ENCODE peak calls at places on chromosomes 4 and X, in eight cellular contexts. M, T, G, K, B, Q, Z and A are unnamed samples. For H3K27me3 and H3K4me1, the result is how much of the 10 kb centered on the place peaks cover.

GRCh38 chr4:137664055-137664405 is 131.7 kb upstream of the PCDH18 start:
- DNase-seq in G (no peak), K (peak), Q (no peak), Z (no peak), T (peak), B (peak), M (no peak), A (peak)

GRCh38 chr4:120874792-120875774 is 47.4 kb downstream of the PRDM5 start:
- DNase-seq in B (peak), Z (no peak), M (no peak), K (peak), T (no peak), Q (peak), G (no peak), A (no peak)

GRCh38 chrX:115183980-115184379 is 5.2 kb upstream of the RBMXL3 start:
- DNase-seq in K (peak), G (no peak), T (peak), B (no peak), Z (no peak), Q (no peak), M (no peak), A (no peak)

GRCh38 chr4:101780284-101780683 is 10.2 kb upstream of the BANK1 start:
- DNase-seq in M (no peak), Z (no peak), G (no peak), T (no peak), Q (no peak), B (no peak), K (no peak), A (no peak)

GRCh38 chrX:121851033-121851432 is 803.6 kb downstream of the GLUD2 start:
- DNase-seq in B (no peak), Z (no peak), Q (no peak), M (no peak), G (no peak), T (peak), K (peak), A (no peak)

GRCh38 chr4:170047774-170048354 is 21.7 kb upstream of the MFAP3L start:
- DNase-seq in K (peak), B (peak), Q (peak), T (peak), G (peak), M (peak), Z (peak), A (peak)

GRCh38 chr4:112888617-112889016 is 160.8 kb upstream of the ANK2 start:
- DNase-seq in B (no peak), M (no peak), Z (no peak), Q (no peak), K (no peak), G (no peak), T (no peak), A (no peak)

GRCh38 chr4:155809835-155810234 is 51.0 kb downstream of the GUCY1B1 start:
- DNase-seq in B (peak), Q (peak), G (peak), Z (peak), K (peak), T (peak), M (peak), A (peak)

GRCh38 chr4:77600521-77601451 is 4.8 kb upstream of the CXCL13 start:
- DNase-seq in Z (peak), Q (peak), B (peak), T (peak), G (peak), M (peak), K (peak), A (peak)

GRCh38 chrX:21412029-21412428 is 37.8 kb downstream of the CNKSR2 start:
- DNase-seq in G (no peak), B (no peak), M (no peak), Z (no peak), T (peak), K (peak), Q (no peak), A (no peak)

GRCh38 chr4:127781303-127782024 is 658 bp upstream of the HSPA4L start:
- DNase-seq in Z (no peak), K (peak), Q (no peak), M (peak), G (no peak), B (peak), T (peak), A (peak)

GRCh38 chrX:80747832-80748231 is 61.8 kb downstream of the BRWD3 start:
- DNase-seq in B (no peak), Z (no peak), G (no peak), K (peak), T (no peak), M (no peak), Q (no peak), A (no peak)

GRCh38 chrX:22800360-22800759 is 199.4 kb upstream of the DDX53 start:
- DNase-seq in M (no peak), Q (no peak), B (peak), T (peak), G (no peak), K (peak), Z (no peak), A (peak)

GRCh38 chr4:168795346-168795745 is 214.7 kb downstream of the CBR4 start:
- DNase-seq in K (no peak), M (no peak), Q (no peak), G (no peak), Z (no peak), B (no peak), T (no peak), A (no peak)

GRCh38 chr4:48483006-48483776 is at the start of gene SLC10A4:
- DNase-seq in Z (no peak), B (peak), K (peak), T (no peak), Q (peak), G (no peak), M (peak), A (peak)

GRCh38 chr4:119100640-119101039 is 35.0 kb upstream of the MYOZ2 start:
- DNase-seq in B (no peak), Q (no peak), Z (no peak), G (no peak), M (no peak), T (no peak), K (no peak), A (no peak)

GRCh38 chrX:73683236-73683859 is 120.4 kb downstream of the CHIC1 start:
- DNase-seq in G (no peak), M (no peak), Z (no peak), Q (no peak), K (peak), B (no peak), T (peak), A (no peak)

GRCh38 chr4:52912608-52913007 is 50.5 kb downstream of the RASL11B start:
- DNase-seq in K (peak), G (no peak), M (no peak), Z (no peak), Q (no peak), T (no peak), B (no peak), A (no peak)

GRCh38 chrX:69128573-69128972 is 36.7 kb downstream of the PJA1 start:
- DNase-seq in M (peak), B (peak), Q (peak), Z (no peak), G (no peak), K (peak), T (no peak), A (no peak)

GRCh38 chr4:53127365-53127764 is 238.5 kb downstream of the SCFD2 start:
- DNase-seq in K (no peak), B (no peak), Z (no peak), M (no peak), T (no peak), G (no peak), Q (no peak), A (no peak)

GRCh38 chrX:45775462-45775861 is 574.8 kb upstream of the DIPK2B start:
- DNase-seq in Z (no peak), T (peak), G (no peak), Q (no peak), M (no peak), K (peak), B (peak), A (no peak)

GRCh38 chrX:15474058-15474457 is 19.1 kb downstream of the PIR start:
- DNase-seq in G (no peak), T (no peak), B (no peak), K (no peak), Q (no peak), Z (no peak), M (no peak), A (no peak)

GRCh38 chr4:93814722-93815121 is 13.8 kb upstream of the ATOH1 start:
- DNase-seq in Z (peak), B (peak), Q (no peak), M (no peak), K (no peak), T (no peak), G (no peak), A (no peak)

GRCh38 chr4:53614616-53615015 is 23.3 kb upstream of the LNX1 start:
- DNase-seq in Q (peak), B (peak), T (peak), G (no peak), Z (no peak), K (peak), M (no peak), A (peak)

GRCh38 chr4:9384126-9384525 is 21.2 kb downstream of the USP17L30 start:
- DNase-seq in G (no peak), T (no peak), B (no peak), M (no peak), Q (no peak), Z (no peak), K (no peak), A (no peak)

GRCh38 chrX:116281106-116281505 is 110.6 kb downstream of the AGTR2 start:
- DNase-seq in G (no peak), K (no peak), B (peak), T (peak), Q (no peak), M (no peak), Z (no peak), A (no peak)

GRCh38 chr4:119559044-119559647 is 69.5 kb downstream of the PDE5A start:
- DNase-seq in Z (peak), Q (peak), G (peak), M (peak), B (peak), K (peak), T (peak), A (peak)

GRCh38 chr4:13537832-13538177 is 6.5 kb downstream of the NKX3-2 start:
- DNase-seq in G (no peak), Z (no peak), K (no peak), B (peak), Q (no peak), T (no peak), M (peak), A (no peak)

GRCh38 chr4:3371581-3372001 is 70.2 kb upstream of the HGFAC start:
- DNase-seq in K (no peak), T (no peak), B (peak), G (no peak), M (peak), Z (no peak), Q (peak), A (peak)

GRCh38 chrX:67555578-67556203 is 11.9 kb downstream of the AR start:
- DNase-seq in Z (peak), K (peak), M (peak), B (peak), G (no peak), T (peak), Q (peak), A (peak)

GRCh38 chr4:147560632-147561031 is 56.6 kb upstream of the TMEM184C start:
- DNase-seq in T (peak), Z (no peak), Q (no peak), M (no peak), G (no peak), K (peak), B (no peak), A (no peak)

GRCh38 chr4:132384709-132385108 is 764.4 kb upstream of the PCDH10 start:
- DNase-seq in T (peak), B (no peak), Z (no peak), Q (no peak), M (no peak), K (no peak), G (no peak), A (peak)

GRCh38 chr4:15469402-15470148 is at the start of gene CC2D2A:
- DNase-seq in B (peak), Q (peak), Z (no peak), K (peak), M (peak), T (peak), G (no peak), A (peak)

GRCh38 chr4:63700569-63700968 is 708.7 kb downstream of the TECRL start:
- DNase-seq in T (no peak), G (no peak), Q (no peak), Z (no peak), K (no peak), M (no peak), B (peak), A (no peak)

GRCh38 chr4:33751050-33751449 is 2493.3 kb downstream of the ARAP2 start:
- DNase-seq in G (no peak), B (no peak), Z (no peak), T (no peak), K (no peak), M (no peak), Q (no peak), A (no peak)

GRCh38 chr4:54230479-54231418 is 1.7 kb downstream of the PDGFRA start:
- DNase-seq in Z (no peak), K (peak), B (peak), Q (peak), M (peak), T (no peak), G (no peak), A (peak)

GRCh38 chr4:124713213-124713592 is 671 bp upstream of the ANKRD50 start:
- DNase-seq in Q (no peak), Z (peak), B (no peak), M (peak), K (peak), G (peak), T (peak), A (peak)

GRCh38 chr4:99946346-99947189 is at the start of gene DNAJB14:
- DNase-seq in Q (peak), B (peak), G (peak), M (peak), Z (peak), K (peak), T (peak), A (peak)
- H3K27me3 ChIP-seq in Q (under half), B (under half), G (under half), M (under half), Z (under half), K (under half), T (under half), A (under half)

GRCh38 chr4:139300431-139301142 is 718 bp upstream of the NAA15 start:
- DNase-seq in K (peak), B (peak), T (peak), M (peak), G (no peak), Q (peak), Z (no peak), A (peak)
- H3K4me1 ChIP-seq in K (under half), B (under half), T (under half), M (under half), G (under half), Q (under half), Z (under half), A (under half)

GRCh38 chr4:153238146-153238919 is 34.1 kb downstream of the TRIM2 start:
- DNase-seq in K (no peak), T (no peak), Q (no peak), M (no peak), Z (no peak), B (no peak), G (no peak), A (no peak)

GRCh38 chr4:153232768-153233167 is 28.5 kb downstream of the TRIM2 start:
- DNase-seq in G (peak), K (peak), B (peak), T (peak), Z (no peak), M (no peak), Q (peak), A (peak)

GRCh38 chr4:153233761-153234371 is 29.6 kb downstream of the TRIM2 start:
- DNase-seq in G (peak), K (peak), Q (no peak), T (peak), Z (no peak), M (no peak), B (no peak), A (peak)

GRCh38 chr4:153239409-153239808 is 35.2 kb downstream of the TRIM2 start:
- DNase-seq in Q (no peak), G (no peak), M (no peak), Z (no peak), T (no peak), B (no peak), K (no peak), A (no peak)

GRCh38 chr4:153234923-153235322 is 30.7 kb downstream of the TRIM2 start:
- DNase-seq in Q (no peak), G (peak), K (peak), B (no peak), Z (no peak), T (peak), M (no peak), A (no peak)
- TF ChIP-seq EZH2phosphoT487 in Q (no peak), G (no peak), K (no peak), B (no peak), Z (no peak), T (no peak), M (no peak), A (no peak)

GRCh38 chr4:23516719-23517118 is 373.1 kb downstream of the PPARGC1A start:
- DNase-seq in Z (no peak), G (no peak), K (no peak), T (no peak), Q (no peak), M (no peak), B (no peak), A (no peak)
- H3K27me3 ChIP-seq in Z (under half), G (under half), K (under half), T (under half), Q (under half), M (under half), B (under half), A (under half)

GRCh38 chr4:184313058-184313709 is 95.5 kb upstream of the ENPP6 start:
- DNase-seq in Z (no peak), B (no peak), K (no peak), G (no peak), T (no peak), M (no peak), Q (no peak), A (no peak)
- H3K4me1 ChIP-seq in Z (under half), B (under half), K (under half), G (under half), T (under half), M (under half), Q (under half), A (under half)

GRCh38 chrX:124015721-124016120 is 54.2 kb downstream of the STAG2 start:
- DNase-seq in G (no peak), Q (no peak), Z (no peak), M (no peak), B (no peak), T (no peak), K (no peak), A (no peak)
- TF ChIP-seq EZH2phosphoT487 in G (no peak), Q (no peak), Z (no peak), M (no peak), B (no peak), T (no peak), K (no peak), A (no peak)

GRCh38 chrX:32395878-32396277 is 815.5 kb downstream of the DMD start:
- DNase-seq in G (no peak), M (no peak), Q (no peak), B (no peak), T (no peak), K (no peak), Z (no peak), A (no peak)

GRCh38 chrX:32397562-32398216 is 813.7 kb downstream of the DMD start:
- DNase-seq in K (no peak), Z (no peak), M (no peak), T (no peak), Q (no peak), G (no peak), B (no peak), A (no peak)

GRCh38 chrX:32392655-32393054 is 818.7 kb downstream of the DMD start:
- DNase-seq in Q (no peak), Z (no peak), T (no peak), G (no peak), K (no peak), M (no peak), B (no peak), A (no peak)
- H3K27me3 ChIP-seq in Q (under half), Z (under half), T (under half), G (under half), K (under half), M (under half), B (under half), A (under half)

DNA sequence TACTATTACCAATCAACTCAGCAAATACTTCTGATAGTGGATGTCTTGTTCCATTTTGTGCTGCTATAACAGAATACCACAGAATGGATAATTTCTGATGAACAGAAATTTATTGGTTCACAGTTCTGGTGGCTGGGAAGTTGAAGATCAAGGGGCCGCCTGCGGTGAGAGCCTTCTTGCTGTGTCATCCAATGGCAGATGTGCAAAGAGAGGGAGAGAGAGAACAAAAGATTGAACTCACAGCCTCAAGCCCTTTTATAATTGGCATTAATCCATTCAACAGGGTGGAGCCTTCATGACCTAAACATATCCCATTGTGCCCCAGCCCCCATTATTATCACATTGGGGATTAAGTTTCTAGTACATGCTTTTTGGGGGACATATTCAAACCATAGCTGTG is 86.1 kb downstream of the ADGRG4 start:
- DNase-seq in G (no peak), K (no peak), T (no peak), Z (no peak), M (no peak), Q (no peak), B (no peak), A (no peak)
- H3K4me1 ChIP-seq in G (under half), K (under half), T (under half), Z (under half), M (under half), Q (under half), B (under half), A (under half)